ENCODE peak calls at places on chromosomes 4 and X, in four cellular contexts. G is H1, X is WERI-Rb-1, T is lower leg skin. P is an unnamed sample.

GRCh38 chrX:41781500-41781899 is 57.5 kb downstream of the GPR82 start:
- DNase-seq in G (no peak), X (peak; percentile 11), T (no peak), P (peak; percentile 63)

GRCh38 chr4:48954314-48954713 is 31.8 kb upstream of the CWH43 start:
- DNase-seq in G (no peak), X (no peak), T (no peak), P (peak; percentile 34)

GRCh38 chr4:186765673-186766546 is 42.3 kb upstream of the FAT1 start:
- DNase-seq in G (no peak), X (no peak), T (no peak), P (no peak)

GRCh38 chr4:17911608-17912007 is 100.8 kb downstream of the NCAPG start:
- DNase-seq in G (no peak), X (no peak), T (no peak), P (no peak)

GRCh38 chr4:26780524-26780923 is 80.1 kb upstream of the STIM2 start:
- DNase-seq in G (no peak), X (no peak), T (no peak), P (peak; percentile 53)

GRCh38 chr4:88335092-88335665 is 43.5 kb upstream of the HERC6 start:
- DNase-seq in G (peak; percentile 38), X (no peak), T (no peak), P (peak; percentile 53)

GRCh38 chrX:115284877-115285276 is 4.6 kb upstream of the LUZP4 start:
- DNase-seq in G (no peak), X (no peak), T (no peak), P (peak; percentile 15)

GRCh38 chrX:130887392-130887791 is 15.6 kb downstream of the ENOX2 start:
- DNase-seq in G (no peak), X (no peak), T (no peak), P (no peak)

GRCh38 chrX:150642421-150642820 is 50.8 kb upstream of the MTMR1 start:
- DNase-seq in G (no peak), X (no peak), T (no peak), P (no peak)

GRCh38 chr4:1011022-1011694 is at the start of gene FGFRL1:
- DNase-seq in G (peak; percentile 91), X (peak; percentile 96), T (peak; percentile 99), P (peak; percentile 87)

GRCh38 chr4:173448557-173448918 is 49.6 kb upstream of the SCRG1 start:
- DNase-seq in G (no peak), X (no peak), T (no peak), P (no peak)

GRCh38 chr4:187883049-187883448 is 112.5 kb upstream of the ZFP42 start:
- DNase-seq in G (no peak), X (no peak), T (no peak), P (no peak)

GRCh38 chrX:9786839-9787635 is 808 bp downstream of the SHROOM2 start:
- DNase-seq in G (no peak), X (peak; percentile 15), T (no peak), P (no peak)

GRCh38 chrX:150234126-150234525 is 129.0 kb upstream of the MAMLD1 start:
- DNase-seq in G (no peak), X (no peak), T (no peak), P (peak; percentile 34)

GRCh38 chrX:8341814-8342590 is 122.6 kb upstream of the VCX3B start:
- DNase-seq in G (no peak), X (no peak), T (no peak), P (no peak)

GRCh38 chr4:151195801-151196200 is 81.2 kb upstream of the PRSS48 start:
- DNase-seq in G (no peak), X (no peak), T (no peak), P (peak; percentile 68)

GRCh38 chr4:26916195-26916594 is 55.6 kb downstream of the STIM2 start:
- DNase-seq in G (no peak), X (no peak), T (no peak), P (peak; percentile 60)

GRCh38 chr4:76620723-76621463 is 185.9 kb downstream of the SHROOM3 start:
- DNase-seq in G (no peak), X (no peak), T (no peak), P (no peak)

GRCh38 chr4:6342530-6343293 is 73.1 kb downstream of the WFS1 start:
- DNase-seq in G (no peak), X (peak; percentile 77), T (no peak), P (peak; percentile 17)

GRCh38 chr4:139146926-139147547 is 30.0 kb downstream of the ELF2 start:
- DNase-seq in G (no peak), X (no peak), T (no peak), P (no peak)

GRCh38 chrX:150429577-150429976 is 66.5 kb downstream of the MAMLD1 start:
- DNase-seq in G (no peak), X (no peak), T (no peak), P (peak; percentile 76)

GRCh38 chr4:7121861-7122653 is 54.2 kb upstream of the GRPEL1 start:
- DNase-seq in G (no peak), X (peak; percentile 92), T (no peak), P (no peak)

GRCh38 chrX:2449135-2449886 is 51.5 kb downstream of the DHRSX start:
- DNase-seq in G (no peak), X (no peak), T (no peak), P (no peak)

GRCh38 chrX:17009856-17010650 is 63.6 kb downstream of the REPS2 start:
- DNase-seq in G (no peak), X (no peak), T (no peak), P (no peak)

GRCh38 chr4:89482248-89482647 is 174.6 kb upstream of the GPRIN3 start:
- DNase-seq in G (no peak), X (peak; percentile 69), T (no peak), P (peak; percentile 83)

GRCh38 chr4:95190751-95191436 is 357.9 kb downstream of the UNC5C start:
- DNase-seq in G (no peak), X (peak; percentile 50), T (no peak), P (peak; percentile 16)

GRCh38 chr4:6233943-6234342 is 33.6 kb upstream of the JAKMIP1 start:
- DNase-seq in G (no peak), X (no peak), T (peak; percentile 57), P (no peak)

GRCh38 chr4:38667005-38667771 is 3.2 kb downstream of the KLF3 start:
- DNase-seq in G (peak; percentile 59), X (peak; percentile 34), T (peak; percentile 95), P (peak; percentile 99)

DNA sequence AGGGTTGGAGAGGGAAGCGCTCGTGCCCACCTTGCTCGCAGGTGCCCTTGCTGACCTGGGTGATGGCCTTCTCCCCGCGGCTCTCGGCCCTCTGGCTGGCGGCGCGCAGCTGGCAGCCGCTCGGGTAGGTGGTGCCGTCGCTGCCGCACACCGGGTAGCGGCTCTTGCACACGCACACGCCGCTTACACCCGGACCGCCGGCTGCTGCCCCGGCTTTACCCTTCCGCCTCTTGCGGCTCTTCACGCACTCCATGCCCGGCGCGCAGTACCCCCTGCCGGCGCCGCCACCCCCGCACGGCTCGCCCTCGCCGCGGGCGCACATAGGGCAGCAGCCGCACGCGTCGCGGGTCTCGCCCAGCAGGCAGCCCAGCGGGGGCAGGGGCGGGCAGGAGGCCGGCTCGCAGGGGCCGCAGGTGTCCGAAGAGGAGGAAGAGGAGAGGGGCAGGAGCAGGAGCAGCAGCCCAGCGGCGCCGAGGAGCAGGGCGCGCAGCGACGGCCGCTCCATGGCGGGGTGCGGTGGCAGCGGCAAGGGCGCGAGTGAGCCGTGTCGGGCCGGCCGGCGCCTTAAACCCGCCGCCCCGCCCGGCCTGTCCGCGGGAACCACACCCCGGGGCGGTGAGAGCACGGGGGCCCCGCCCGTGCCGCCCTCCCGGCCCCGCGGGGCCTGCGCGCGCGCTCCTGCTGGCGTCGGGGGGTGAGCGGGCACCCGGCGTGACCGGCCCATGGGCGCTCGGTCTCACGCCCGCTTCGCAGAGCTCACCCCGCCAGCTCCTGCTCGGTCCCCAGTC is at the start of gene IGFBP7:
- DNase-seq in G (peak; percentile 59), X (peak; percentile 9), T (peak; percentile 87), P (peak; percentile 67)
- TF ChIP-seq CTCF in G (no peak), X (no peak), T (no peak), P (no peak)

DNA sequence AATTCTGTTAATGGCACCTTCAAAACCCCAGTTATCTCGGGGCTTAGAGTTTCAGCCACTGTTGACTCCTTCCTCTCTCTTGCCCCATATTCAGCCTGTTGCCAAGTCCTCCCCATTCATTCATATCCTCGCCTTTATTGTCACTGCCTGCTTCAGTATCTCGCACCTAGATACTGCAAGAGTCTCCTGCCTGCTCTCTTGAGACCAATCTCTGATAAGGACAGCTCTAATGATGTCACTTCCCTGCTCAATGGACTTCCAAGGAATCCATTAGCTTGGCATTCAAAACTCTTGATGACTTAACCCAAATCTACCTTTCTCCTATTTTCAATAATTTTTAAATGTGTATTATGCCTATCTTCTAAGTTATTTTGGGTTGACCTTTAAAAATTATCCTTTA is 1.1 kb upstream of the UBE2A start:
- DNase-seq in G (no peak), X (no peak), T (no peak), P (no peak)
- H3K4me3 ChIP-seq in G (peak overlapping the region; percentile 55), X (peak overlapping the region; percentile 80), T (no peak overlapping the region), P (peak overlapping the region; percentile 74)

GRCh38 chrX:95071052-95071451 is 1397.0 kb downstream of the FAM133A start:
- DNase-seq in G (no peak), X (no peak), T (no peak), P (peak; percentile 23)

GRCh38 chrX:95071621-95072020 is 1397.6 kb downstream of the FAM133A start:
- DNase-seq in G (no peak), X (no peak), T (no peak), P (no peak)

DNA sequence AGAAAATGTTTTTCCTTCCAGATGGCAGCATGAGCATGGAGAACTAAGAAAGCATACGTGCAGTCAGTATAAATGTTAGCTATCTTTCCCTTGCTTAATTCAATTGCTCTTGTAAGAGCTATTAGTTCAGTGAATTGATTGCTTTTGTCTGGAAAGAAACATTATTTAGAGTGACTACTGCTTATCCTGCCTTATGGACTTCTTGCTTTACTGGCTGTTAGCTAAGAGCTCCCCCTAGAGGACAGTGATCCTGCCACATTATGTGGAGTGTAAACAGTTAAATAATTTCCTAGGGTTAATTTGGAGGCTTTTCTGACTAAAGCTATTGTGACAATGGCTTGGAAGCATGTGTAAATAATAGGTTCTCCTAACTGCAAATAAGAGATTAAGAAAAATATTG is 1402.4 kb downstream of the FAM133A start:
- DNase-seq in G (no peak), X (peak; percentile 11), T (no peak), P (peak; percentile 48)
- TF ChIP-seq CTCF in G (peak; percentile 50), X (peak; percentile 27), T (no peak), P (peak; percentile 57)

GRCh38 chr4:122379239-122379638 is 428 bp downstream of the ADAD1 start:
- DNase-seq in G (no peak), X (no peak), T (no peak), P (no peak)

GRCh38 chr4:122384245-122384644 is 5.4 kb downstream of the ADAD1 start:
- DNase-seq in G (no peak), X (no peak), T (no peak), P (no peak)

GRCh38 chr4:122383341-122383740 is 4.5 kb downstream of the ADAD1 start:
- DNase-seq in G (no peak), X (no peak), T (no peak), P (no peak)

GRCh38 chr4:122377352-122377751 is 1.5 kb upstream of the ADAD1 start:
- DNase-seq in G (no peak), X (no peak), T (no peak), P (no peak)

GRCh38 chr4:122378711-122379110 is at the start of gene ADAD1:
- DNase-seq in G (no peak), X (no peak), T (no peak), P (no peak)
- H3K4me3 ChIP-seq in G (no peak within 1 kb of the TSS), X (no peak within 1 kb of the TSS), T (no peak within 1 kb of the TSS), P (no peak within 1 kb of the TSS)

P was measured in choroid plexus epithelial cell.